ENCODE peak calls at places on chromosomes 6 and 20, in five cellular contexts. P, T, L, H and V are unnamed samples.

GRCh38 chr6:65776332-65776731 is 69.3 kb upstream of the EYS start:
- DNase-seq in T (no peak), H (no peak), L (no peak), P (no peak), V (no peak)

GRCh38 chr6:2502096-2502997 is 248.4 kb downstream of the MYLK4 start:
- DNase-seq in T (no peak), P (no peak), H (no peak), L (no peak), V (no peak)

GRCh38 chr6:43604174-43604573 is 24.9 kb downstream of the GTPBP2 start:
- DNase-seq in L (no peak), P (no peak), H (no peak), T (no peak), V (no peak)

GRCh38 chr6:157151029-157151428 is 172.3 kb downstream of the TMEM242 start:
- DNase-seq in L (no peak), H (no peak), P (no peak), T (no peak), V (no peak)

GRCh38 chr6:170388113-170388512 is 81.6 kb downstream of the FAM120B start:
- DNase-seq in H (peak; percentile 13), T (no peak), P (no peak), L (no peak), V (no peak)

GRCh38 chr20:58514321-58515239 is 619 bp downstream of the APCDD1L start:
- DNase-seq in P (no peak), L (no peak), H (no peak), T (no peak), V (no peak)

GRCh38 chr20:38170914-38171300 is 5.8 kb upstream of the TGM2 start:
- DNase-seq in P (peak; percentile 42), T (no peak), H (no peak), L (no peak), V (peak; percentile 85)

GRCh38 chr6:153108320-153108719 is 22.8 kb downstream of the RGS17 start:
- DNase-seq in L (no peak), T (no peak), P (no peak), H (no peak), V (no peak)

GRCh38 chr6:82097676-82098075 is 149.9 kb downstream of the IBTK start:
- DNase-seq in T (no peak), P (no peak), L (no peak), H (no peak), V (no peak)

GRCh38 chr20:51450221-51450712 is 92.3 kb downstream of the NFATC2 start:
- DNase-seq in P (no peak), L (no peak), H (no peak), T (no peak), V (no peak)

GRCh38 chr6:26454641-26455040 is 3.1 kb upstream of the BTN2A1 start:
- DNase-seq in P (no peak), H (no peak), L (no peak), T (no peak), V (no peak)

GRCh38 chr6:130183271-130184222 is 39.2 kb downstream of the SAMD3 start:
- DNase-seq in T (no peak), H (no peak), P (no peak), L (no peak), V (no peak)

GRCh38 chr20:56808732-56809131 is 179.6 kb downstream of the TFAP2C start:
- DNase-seq in H (no peak), L (no peak), P (no peak), T (no peak), V (no peak)

GRCh38 chr6:25041676-25042598 is 106.2 kb upstream of the RIPOR2 start:
- DNase-seq in H (no peak), T (no peak), L (no peak), P (no peak), V (no peak)

GRCh38 chr6:138691595-138692057 is 81.9 kb upstream of the CCDC28A start:
- DNase-seq in T (no peak), P (no peak), L (no peak), H (no peak), V (no peak)

GRCh38 chr6:132298344-132298949 is 102.8 kb downstream of the MOXD1 start:
- DNase-seq in L (no peak), T (no peak), P (no peak), H (peak; percentile 58), V (no peak)

GRCh38 chr20:56422824-56423189 is 10.7 kb downstream of the CASS4 start:
- DNase-seq in P (no peak), T (no peak), L (no peak), H (no peak), V (no peak)

GRCh38 chr6:33249732-33250625 is 21.7 kb downstream of the VPS52 start:
- DNase-seq in P (no peak), T (no peak), L (no peak), H (peak; percentile 11), V (peak; percentile 63)

GRCh38 chr20:34522969-34523871 is 7.0 kb downstream of the DYNLRB1 start:
- DNase-seq in L (no peak), H (peak; percentile 46), T (peak; percentile 19), P (peak; percentile 32), V (no peak)

DNA sequence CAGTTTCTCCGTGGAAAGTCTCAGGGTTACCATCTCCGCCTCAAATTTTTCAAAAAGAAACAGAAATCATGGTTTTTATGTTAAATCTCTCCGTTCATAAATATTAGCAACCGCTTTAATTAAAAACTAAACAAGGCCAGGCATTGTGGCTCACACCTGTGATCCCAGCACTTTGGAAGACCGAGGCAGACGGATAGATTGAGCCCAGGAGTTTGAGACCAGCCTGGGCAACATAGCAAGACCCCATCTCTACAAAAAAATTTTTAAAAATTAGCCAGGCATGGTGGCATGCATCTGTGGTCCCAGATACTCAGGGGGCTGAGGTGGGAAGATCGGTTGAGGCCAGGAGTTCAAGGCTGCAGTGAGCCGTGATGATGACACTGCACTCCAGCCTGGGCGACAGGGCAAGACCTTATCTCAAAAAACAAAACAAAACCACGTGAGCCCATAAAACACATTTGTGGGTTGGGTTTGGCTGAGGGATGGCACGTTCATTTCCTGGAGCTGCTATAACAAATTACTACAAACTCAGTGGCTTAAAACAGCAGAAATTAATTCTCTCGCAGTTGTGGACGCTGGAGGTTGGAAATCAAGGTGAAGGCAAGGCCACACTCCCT is 223.2 kb downstream of the ZNF217 start:
- DNase-seq in L (no peak), P (no peak), H (no peak), T (no peak), V (no peak)
- H3K4me3 ChIP-seq in L (no peak overlapping the region), P (no peak overlapping the region), H (no peak overlapping the region), T (no peak overlapping the region), V (no peak overlapping the region)

DNA sequence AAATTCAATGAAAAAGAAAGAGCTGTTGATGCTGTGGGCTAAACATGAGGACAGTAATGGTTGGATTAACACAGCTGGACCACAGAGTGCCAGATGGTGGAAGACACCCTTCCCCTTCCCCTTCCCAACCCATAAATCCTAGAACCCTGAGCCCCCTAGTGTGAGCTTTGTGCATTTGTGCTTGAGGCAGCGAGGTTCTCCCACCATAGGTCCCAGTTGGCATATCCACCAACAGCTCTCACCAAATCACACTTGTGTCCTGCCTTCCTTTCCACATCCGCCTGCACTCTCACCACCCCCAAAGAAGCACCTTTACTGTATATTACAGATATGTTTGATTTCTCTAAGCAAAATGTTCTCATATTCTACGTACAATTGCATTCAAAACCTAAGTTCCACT is 32.8 kb upstream of the HBS1L start:
- DNase-seq in H (no peak), T (no peak), L (no peak), P (no peak), V (no peak)
- H3K27ac ChIP-seq in H (peak overlapping the region; percentile 25), T (no peak overlapping the region), L (no peak overlapping the region), P (no peak overlapping the region), V (no peak overlapping the region)

DNA sequence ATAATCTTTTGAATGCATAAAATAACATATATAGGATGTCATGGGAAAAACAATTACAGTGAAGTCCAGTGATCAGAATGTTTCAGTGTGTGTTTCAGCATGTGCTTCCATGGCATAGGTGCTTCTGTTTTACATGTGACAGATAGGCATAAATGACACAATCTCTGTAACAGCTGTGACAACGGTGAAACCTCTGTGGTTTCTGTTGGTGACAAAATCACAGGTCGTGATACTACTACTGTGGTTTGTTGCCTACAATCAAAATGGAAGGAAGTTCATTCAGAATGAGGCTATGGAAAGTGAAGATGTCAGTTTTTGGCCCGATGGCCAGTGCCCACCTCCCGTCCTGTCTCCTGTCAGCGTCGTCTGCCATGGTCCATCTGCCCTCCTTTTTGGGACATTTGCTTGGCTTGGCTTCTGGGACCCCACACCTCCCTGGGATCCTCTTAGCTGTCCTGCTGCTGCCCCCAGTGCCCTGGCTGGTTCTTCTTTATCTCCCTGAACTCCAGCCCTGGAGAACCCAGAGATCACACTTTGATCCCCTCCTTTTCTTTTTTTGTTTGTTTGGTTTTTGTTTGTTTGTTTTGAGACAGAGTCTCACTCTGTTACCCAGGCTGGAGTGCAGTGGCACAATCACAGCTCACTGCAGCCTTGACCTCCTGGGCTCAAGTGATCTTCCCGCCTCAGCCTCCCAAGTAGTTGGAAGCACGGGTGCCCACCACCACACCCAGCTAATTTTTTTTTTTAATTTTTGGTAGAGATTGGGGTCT is 79.3 kb upstream of the NAA20 start:
- DNase-seq in P (no peak), H (no peak), T (no peak), L (no peak), V (no peak)
- H3K4me3 ChIP-seq in P (peak overlapping the region; percentile 52), H (no peak overlapping the region), T (no peak overlapping the region), L (no peak overlapping the region), V (no peak overlapping the region)

DNA sequence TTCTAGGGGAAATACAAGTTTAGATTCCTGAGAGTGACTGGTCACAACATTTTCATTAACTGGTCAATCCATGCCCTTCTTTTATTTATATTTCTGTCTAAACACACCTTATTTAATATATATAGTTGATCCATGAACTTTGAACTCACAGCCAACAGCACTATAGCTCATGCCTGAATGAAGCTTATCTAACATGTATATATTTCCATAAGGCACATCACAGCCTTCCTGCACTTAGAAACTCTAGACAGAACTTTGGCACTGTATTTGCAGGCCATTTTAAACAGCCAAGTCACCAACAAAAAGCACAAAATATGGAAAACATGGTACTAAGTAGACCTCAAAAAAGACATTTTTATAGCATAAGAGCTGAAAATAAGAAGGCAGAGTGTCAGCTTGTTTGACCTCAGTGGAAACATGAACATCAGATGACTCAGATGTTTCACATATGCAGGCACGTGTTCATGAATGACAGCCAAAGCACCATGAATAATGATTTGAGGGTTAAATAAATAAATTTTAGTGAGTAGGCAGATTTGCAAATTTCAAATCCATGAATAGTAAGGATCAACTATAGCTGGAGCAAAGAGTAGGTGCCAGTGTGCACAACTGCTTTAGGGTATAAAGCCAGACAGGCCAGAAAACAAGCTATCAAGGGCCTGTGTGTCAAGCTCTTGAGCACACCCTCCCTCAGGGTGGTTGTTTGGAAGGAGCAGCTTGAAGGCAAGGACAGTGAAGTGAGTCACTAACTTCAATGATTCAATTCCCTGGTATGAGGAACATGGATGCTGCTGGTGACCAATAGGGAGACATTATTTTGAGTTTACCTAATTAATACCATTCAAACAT is 88.9 kb upstream of the NT5E start:
- DNase-seq in L (no peak), T (no peak), H (peak; percentile 12), P (no peak), V (no peak)
- H3K27ac ChIP-seq in L (no peak overlapping the region), T (peak overlapping the region; percentile 1), H (no peak overlapping the region), P (no peak overlapping the region), V (no peak overlapping the region)